ENCODE peak calls at places on chromosomes 3 and 15, in ten cellular contexts. C, P, O, U, S, B, R, Z, K and T are unnamed samples.

GRCh38 chr3:193945126-193945525 is 190.8 kb upstream of the HES1 start:
- DNase-seq in C (no peak), P (no peak), O (no peak), U (no peak), S (no peak), B (no peak), R (no peak), Z (no peak), K (no peak), T (no peak)

GRCh38 chr3:134375542-134376384 is 1.5 kb upstream of the AMOTL2 start:
- DNase-seq in C (no peak), P (no peak), O (no peak), U (no peak), S (no peak), B (no peak), R (peak; percentile 84), Z (no peak), K (no peak), T (no peak)

GRCh38 chr15:50127255-50127777 is 8.3 kb upstream of the ATP8B4 start:
- DNase-seq in C (no peak), P (no peak), O (no peak), U (no peak), S (no peak), B (no peak), R (no peak), Z (no peak), K (no peak), T (no peak)

GRCh38 chr3:79767953-79768282 is at the start of gene ROBO1:
- DNase-seq in C (no peak), P (no peak), O (no peak), U (no peak), S (no peak), B (no peak), R (no peak), Z (no peak), K (no peak), T (no peak)

GRCh38 chr15:58118272-58118671 is 19.9 kb upstream of the AQP9 start:
- DNase-seq in C (no peak), P (no peak), O (no peak), U (no peak), S (no peak), B (no peak), R (no peak), Z (no peak), K (no peak), T (no peak)

GRCh38 chr3:69232447-69232846 is 110.1 kb upstream of the LMOD3 start:
- DNase-seq in C (no peak), P (no peak), O (no peak), U (no peak), S (no peak), B (no peak), R (no peak), Z (no peak), K (no peak), T (peak; percentile 34)

GRCh38 chr3:157532529-157533297 is 29.5 kb upstream of the VEPH1 start:
- DNase-seq in C (peak; percentile 58), P (peak; percentile 72), O (peak; percentile 83), U (no peak), S (peak; percentile 7), B (no peak), R (no peak), Z (peak; percentile 8), K (peak; percentile 88), T (peak; percentile 37)

GRCh38 chr15:101808201-101808600 is 3.8 kb upstream of the OR4F15 start:
- DNase-seq in C (no peak), P (no peak), O (no peak), U (no peak), S (no peak), B (no peak), R (no peak), Z (no peak), K (peak; percentile 87), T (no peak)

GRCh38 chr3:152417181-152417580 is 148.5 kb downstream of the MBNL1 start:
- DNase-seq in C (no peak), P (no peak), O (no peak), U (no peak), S (no peak), B (no peak), R (no peak), Z (no peak), K (no peak), T (no peak)

GRCh38 chr3:46713048-46713897 is 4.4 kb downstream of the PRSS50 start:
- DNase-seq in C (no peak), P (no peak), O (no peak), U (no peak), S (no peak), B (no peak), R (peak; percentile 72), Z (no peak), K (no peak), T (no peak)

GRCh38 chr3:121430816-121431215 is 115.0 kb downstream of the POLQ start:
- DNase-seq in C (no peak), P (no peak), O (no peak), U (no peak), S (no peak), B (no peak), R (no peak), Z (no peak), K (no peak), T (no peak)

GRCh38 chr15:65033659-65034269 is 4.3 kb upstream of the MTFMT start:
- DNase-seq in C (no peak), P (no peak), O (peak; percentile 7), U (no peak), S (no peak), B (no peak), R (peak; percentile 18), Z (no peak), K (peak; percentile 53), T (peak; percentile 19)

GRCh38 chr15:92812271-92812670 is 87.9 kb upstream of the CHD2 start:
- DNase-seq in C (no peak), P (peak; percentile 15), O (no peak), U (no peak), S (no peak), B (no peak), R (no peak), Z (no peak), K (no peak), T (no peak)

GRCh38 chr3:196013587-196014487 is 68.1 kb downstream of the TFRC start:
- DNase-seq in C (no peak), P (no peak), O (no peak), U (no peak), S (no peak), B (no peak), R (no peak), Z (no peak), K (no peak), T (no peak)

GRCh38 chr3:112074006-112074405 is 12.2 kb upstream of the C3orf52 start:
- DNase-seq in C (no peak), P (no peak), O (no peak), U (no peak), S (no peak), B (no peak), R (no peak), Z (no peak), K (no peak), T (no peak)

GRCh38 chr3:48690846-48691458 is 5.2 kb upstream of the NCKIPSD start:
- DNase-seq in C (no peak), P (no peak), O (no peak), U (no peak), S (no peak), B (no peak), R (no peak), Z (no peak), K (no peak), T (no peak)

GRCh38 chr15:94411279-94411678 is 179.9 kb downstream of the MCTP2 start:
- DNase-seq in C (no peak), P (no peak), O (peak; percentile 73), U (no peak), S (no peak), B (no peak), R (no peak), Z (no peak), K (no peak), T (no peak)

GRCh38 chr15:50418041-50418583 is 6.1 kb upstream of the USP8 start:
- DNase-seq in C (no peak), P (no peak), O (no peak), U (no peak), S (no peak), B (no peak), R (no peak), Z (no peak), K (peak; percentile 26), T (no peak)